ENCODE peak calls at places on chromosomes 5 and 9, in four cellular contexts. S is IMR-90; M is activated naive CD4-positive, alpha-beta T cell treated with anti-CD3 and anti-CD28 coated beads, Interleukin-2, amount 50 U/mL, for 72 hours; D is NCI-H2081. C is an unnamed sample.

GRCh38 chr5:174503461-174504265 is 220.7 kb upstream of the MSX2 start:
- DNase-seq in M (no peak), S (peak; percentile 84), D (no peak), C (no peak)

GRCh38 chr9:37801287-37801850 is 772 bp downstream of the DCAF10 start:
- DNase-seq in D (peak; percentile 33), S (peak; percentile 9), M (peak; percentile 61), C (no peak)

GRCh38 chr9:21336467-21336866 is 1.3 kb upstream of the KLHL9 start:
- DNase-seq in S (no peak), D (no peak), M (no peak), C (no peak)

GRCh38 chr5:77129386-77129785 is 42.3 kb upstream of the ZBED3 start:
- DNase-seq in D (peak; percentile 25), M (no peak), S (peak; percentile 13), C (no peak)

GRCh38 chr9:38388283-38389223 is 3.9 kb upstream of the ALDH1B1 start:
- DNase-seq in D (no peak), S (peak; percentile 63), M (no peak), C (no peak)

GRCh38 chr5:108315829-108316228 is 66.1 kb downstream of the FBXL17 start:
- DNase-seq in M (no peak), D (no peak), S (peak; percentile 23), C (no peak)

GRCh38 chr9:33294670-33295432 is 4.5 kb downstream of the NFX1 start:
- DNase-seq in M (no peak), S (no peak), D (no peak), C (no peak)

GRCh38 chr5:135185461-135186075 is 151.5 kb upstream of the PITX1 start:
- DNase-seq in S (peak; percentile 65), D (peak; percentile 20), M (no peak), C (no peak)

GRCh38 chr5:59620535-59621212 is 272.9 kb downstream of the PDE4D start:
- DNase-seq in S (no peak), M (no peak), D (no peak), C (no peak)

GRCh38 chr5:64502181-64502580 is 3.6 kb upstream of the RGS7BP start:
- DNase-seq in D (no peak), M (no peak), S (no peak), C (no peak)

GRCh38 chr9:2916382-2916985 is 72.6 kb upstream of the PUM3 start:
- DNase-seq in S (no peak), D (no peak), M (no peak), C (no peak)

GRCh38 chr9:110545705-110546104 is 33.8 kb downstream of the SVEP1 start:
- DNase-seq in M (no peak), S (peak; percentile 11), D (no peak), C (no peak)

GRCh38 chr5:132872788-132873118 is 715 bp upstream of the LEAP2 start:
- DNase-seq in S (no peak), M (no peak), D (no peak), C (no peak)

GRCh38 chr9:105299190-105299854 is 54.9 kb downstream of the SLC44A1 start:
- DNase-seq in M (no peak), D (no peak), S (peak; percentile 98), C (no peak)

GRCh38 chr5:35009657-35010056 is 38.1 kb downstream of the AGXT2 start:
- DNase-seq in M (no peak), D (no peak), S (peak; percentile 41), C (no peak)

GRCh38 chr9:121956808-121957207 is 136.3 kb downstream of the TTLL11 start:
- DNase-seq in M (no peak), D (no peak), S (no peak), C (no peak)

GRCh38 chr9:92671323-92671722 is 1.4 kb upstream of the IPPK start:
- DNase-seq in M (peak; percentile 45), S (peak; percentile 81), D (peak; percentile 7), C (no peak)

GRCh38 chr5:156326718-156327259 is at the start of gene SGCD:
- DNase-seq in S (peak; percentile 90), M (no peak), D (no peak), C (no peak)

GRCh38 chr9:126357074-126357473 is 30.4 kb downstream of the MVB12B start:
- DNase-seq in D (peak; percentile 57), M (no peak), S (no peak), C (no peak)

C was measured in NCI-H2171.